ENCODE peak calls at places on chromosomes 4 and X, in ten cellular contexts. One of them, this sample, is unnamed.

GRCh38 chrX:13506574-13506973 is 62.8 kb upstream of the EGFL6 start:
- DNase-seq in kidney tubule cell: peak
- DNase-seq in nucleus accumbens: no peak
- DNase-seq in GM12891: peak
- DNase-seq in cerebellar cortex: peak
- DNase-seq in cardiac muscle cell: peak
- DNase-seq in activated naive CD4-positive, alpha-beta T cell treated with anti-CD3 and anti-CD28 coated beads, Interleukin-2, amount 10 ng/mL, durations not matched to agents 7 days and 5 days: peak
- DNase-seq in iris pigment epithelial cell: peak
- DNase-seq in non-pigmented ciliary epithelial cell: no peak
- DNase-seq in activated T-helper 1 cell treated with anti-CD3 and anti-CD28 coated beads, Interleukin-12 subunit alpha, Interleukin-12 subunit beta, Interleukin-2, Interleukin-4 antibody, amounts not matched to agents 30 ng/mL and 10 ng/mL and 1 ng/mL, durations not matched to agents 14 hours and 24 hours and 36 hours: peak
- DNase-seq in this sample: no peak

GRCh38 chrX:134932528-134933217 is 58.1 kb upstream of the SMIM10 start:
- DNase-seq in kidney tubule cell: peak
- DNase-seq in nucleus accumbens: no peak
- DNase-seq in GM12891: no peak
- DNase-seq in cerebellar cortex: no peak
- DNase-seq in cardiac muscle cell: no peak
- DNase-seq in activated naive CD4-positive, alpha-beta T cell treated with anti-CD3 and anti-CD28 coated beads, Interleukin-2, amount 10 ng/mL, durations not matched to agents 7 days and 5 days: no peak
- DNase-seq in iris pigment epithelial cell: peak
- DNase-seq in non-pigmented ciliary epithelial cell: peak
- DNase-seq in activated T-helper 1 cell treated with anti-CD3 and anti-CD28 coated beads, Interleukin-12 subunit alpha, Interleukin-12 subunit beta, Interleukin-2, Interleukin-4 antibody, amounts not matched to agents 30 ng/mL and 10 ng/mL and 1 ng/mL, durations not matched to agents 14 hours and 24 hours and 36 hours: no peak
- DNase-seq in this sample: no peak

GRCh38 chrX:34655496-34656258 is 1.4 kb downstream of the TMEM47 start:
- DNase-seq in kidney tubule cell: peak
- DNase-seq in nucleus accumbens: no peak
- DNase-seq in GM12891: no peak
- DNase-seq in cerebellar cortex: no peak
- DNase-seq in cardiac muscle cell: peak
- DNase-seq in activated naive CD4-positive, alpha-beta T cell treated with anti-CD3 and anti-CD28 coated beads, Interleukin-2, amount 10 ng/mL, durations not matched to agents 7 days and 5 days: no peak
- DNase-seq in iris pigment epithelial cell: peak
- DNase-seq in non-pigmented ciliary epithelial cell: no peak
- DNase-seq in activated T-helper 1 cell treated with anti-CD3 and anti-CD28 coated beads, Interleukin-12 subunit alpha, Interleukin-12 subunit beta, Interleukin-2, Interleukin-4 antibody, amounts not matched to agents 30 ng/mL and 10 ng/mL and 1 ng/mL, durations not matched to agents 14 hours and 24 hours and 36 hours: no peak
- DNase-seq in this sample: peak

GRCh38 chr4:139279723-139280620 is at the start of gene MGARP:
- DNase-seq in kidney tubule cell: peak
- DNase-seq in nucleus accumbens: no peak
- DNase-seq in GM12891: no peak
- DNase-seq in cerebellar cortex: peak
- DNase-seq in cardiac muscle cell: peak
- DNase-seq in activated naive CD4-positive, alpha-beta T cell treated with anti-CD3 and anti-CD28 coated beads, Interleukin-2, amount 10 ng/mL, durations not matched to agents 7 days and 5 days: peak
- DNase-seq in iris pigment epithelial cell: peak
- DNase-seq in non-pigmented ciliary epithelial cell: no peak
- DNase-seq in activated T-helper 1 cell treated with anti-CD3 and anti-CD28 coated beads, Interleukin-12 subunit alpha, Interleukin-12 subunit beta, Interleukin-2, Interleukin-4 antibody, amounts not matched to agents 30 ng/mL and 10 ng/mL and 1 ng/mL, durations not matched to agents 14 hours and 24 hours and 36 hours: no peak
- DNase-seq in this sample: peak

GRCh38 chrX:10140264-10140663 is 16.5 kb upstream of the CLCN4 start:
- DNase-seq in kidney tubule cell: no peak
- DNase-seq in nucleus accumbens: no peak
- DNase-seq in GM12891: no peak
- DNase-seq in cerebellar cortex: no peak
- DNase-seq in cardiac muscle cell: no peak
- DNase-seq in activated naive CD4-positive, alpha-beta T cell treated with anti-CD3 and anti-CD28 coated beads, Interleukin-2, amount 10 ng/mL, durations not matched to agents 7 days and 5 days: no peak
- DNase-seq in iris pigment epithelial cell: no peak
- DNase-seq in non-pigmented ciliary epithelial cell: no peak
- DNase-seq in activated T-helper 1 cell treated with anti-CD3 and anti-CD28 coated beads, Interleukin-12 subunit alpha, Interleukin-12 subunit beta, Interleukin-2, Interleukin-4 antibody, amounts not matched to agents 30 ng/mL and 10 ng/mL and 1 ng/mL, durations not matched to agents 14 hours and 24 hours and 36 hours: no peak
- DNase-seq in this sample: no peak

GRCh38 chr4:126338572-126338971 is 1023.8 kb downstream of the FAT4 start:
- DNase-seq in kidney tubule cell: no peak
- DNase-seq in nucleus accumbens: no peak
- DNase-seq in GM12891: no peak
- DNase-seq in cerebellar cortex: no peak
- DNase-seq in cardiac muscle cell: no peak
- DNase-seq in activated naive CD4-positive, alpha-beta T cell treated with anti-CD3 and anti-CD28 coated beads, Interleukin-2, amount 10 ng/mL, durations not matched to agents 7 days and 5 days: no peak
- DNase-seq in iris pigment epithelial cell: no peak
- DNase-seq in non-pigmented ciliary epithelial cell: no peak
- DNase-seq in activated T-helper 1 cell treated with anti-CD3 and anti-CD28 coated beads, Interleukin-12 subunit alpha, Interleukin-12 subunit beta, Interleukin-2, Interleukin-4 antibody, amounts not matched to agents 30 ng/mL and 10 ng/mL and 1 ng/mL, durations not matched to agents 14 hours and 24 hours and 36 hours: no peak
- DNase-seq in this sample: no peak

GRCh38 chrX:154761977-154762528 is 611 bp upstream of the DKC1 start:
- DNase-seq in kidney tubule cell: peak
- DNase-seq in nucleus accumbens: no peak
- DNase-seq in GM12891: no peak
- DNase-seq in cerebellar cortex: no peak
- DNase-seq in cardiac muscle cell: no peak
- DNase-seq in activated naive CD4-positive, alpha-beta T cell treated with anti-CD3 and anti-CD28 coated beads, Interleukin-2, amount 10 ng/mL, durations not matched to agents 7 days and 5 days: peak
- DNase-seq in iris pigment epithelial cell: peak
- DNase-seq in non-pigmented ciliary epithelial cell: no peak
- DNase-seq in activated T-helper 1 cell treated with anti-CD3 and anti-CD28 coated beads, Interleukin-12 subunit alpha, Interleukin-12 subunit beta, Interleukin-2, Interleukin-4 antibody, amounts not matched to agents 30 ng/mL and 10 ng/mL and 1 ng/mL, durations not matched to agents 14 hours and 24 hours and 36 hours: no peak
- DNase-seq in this sample: no peak

GRCh38 chr4:1763550-1764080 is 29.5 kb upstream of the FGFR3 start:
- DNase-seq in kidney tubule cell: peak
- DNase-seq in nucleus accumbens: no peak
- DNase-seq in GM12891: peak
- DNase-seq in cerebellar cortex: no peak
- DNase-seq in cardiac muscle cell: no peak
- DNase-seq in activated naive CD4-positive, alpha-beta T cell treated with anti-CD3 and anti-CD28 coated beads, Interleukin-2, amount 10 ng/mL, durations not matched to agents 7 days and 5 days: no peak
- DNase-seq in iris pigment epithelial cell: peak
- DNase-seq in non-pigmented ciliary epithelial cell: no peak
- DNase-seq in activated T-helper 1 cell treated with anti-CD3 and anti-CD28 coated beads, Interleukin-12 subunit alpha, Interleukin-12 subunit beta, Interleukin-2, Interleukin-4 antibody, amounts not matched to agents 30 ng/mL and 10 ng/mL and 1 ng/mL, durations not matched to agents 14 hours and 24 hours and 36 hours: no peak
- DNase-seq in this sample: no peak

GRCh38 chr4:169252339-169253086 is 18.2 kb downstream of the SH3RF1 start:
- DNase-seq in kidney tubule cell: peak
- DNase-seq in nucleus accumbens: no peak
- DNase-seq in GM12891: no peak
- DNase-seq in cerebellar cortex: no peak
- DNase-seq in cardiac muscle cell: no peak
- DNase-seq in activated naive CD4-positive, alpha-beta T cell treated with anti-CD3 and anti-CD28 coated beads, Interleukin-2, amount 10 ng/mL, durations not matched to agents 7 days and 5 days: no peak
- DNase-seq in iris pigment epithelial cell: peak
- DNase-seq in non-pigmented ciliary epithelial cell: no peak
- DNase-seq in activated T-helper 1 cell treated with anti-CD3 and anti-CD28 coated beads, Interleukin-12 subunit alpha, Interleukin-12 subunit beta, Interleukin-2, Interleukin-4 antibody, amounts not matched to agents 30 ng/mL and 10 ng/mL and 1 ng/mL, durations not matched to agents 14 hours and 24 hours and 36 hours: no peak
- DNase-seq in this sample: no peak

GRCh38 chr4:22434895-22435294 is 81.0 kb downstream of the ADGRA3 start:
- DNase-seq in kidney tubule cell: peak
- DNase-seq in nucleus accumbens: no peak
- DNase-seq in GM12891: no peak
- DNase-seq in cerebellar cortex: peak
- DNase-seq in cardiac muscle cell: peak
- DNase-seq in activated naive CD4-positive, alpha-beta T cell treated with anti-CD3 and anti-CD28 coated beads, Interleukin-2, amount 10 ng/mL, durations not matched to agents 7 days and 5 days: peak
- DNase-seq in iris pigment epithelial cell: peak
- DNase-seq in non-pigmented ciliary epithelial cell: peak
- DNase-seq in activated T-helper 1 cell treated with anti-CD3 and anti-CD28 coated beads, Interleukin-12 subunit alpha, Interleukin-12 subunit beta, Interleukin-2, Interleukin-4 antibody, amounts not matched to agents 30 ng/mL and 10 ng/mL and 1 ng/mL, durations not matched to agents 14 hours and 24 hours and 36 hours: no peak
- DNase-seq in this sample: peak

GRCh38 chr4:1041936-1042330 is 30.5 kb downstream of the FGFRL1 start:
- DNase-seq in kidney tubule cell: no peak
- DNase-seq in nucleus accumbens: no peak
- DNase-seq in GM12891: no peak
- DNase-seq in cerebellar cortex: no peak
- DNase-seq in cardiac muscle cell: no peak
- DNase-seq in activated naive CD4-positive, alpha-beta T cell treated with anti-CD3 and anti-CD28 coated beads, Interleukin-2, amount 10 ng/mL, durations not matched to agents 7 days and 5 days: no peak
- DNase-seq in iris pigment epithelial cell: no peak
- DNase-seq in non-pigmented ciliary epithelial cell: no peak
- DNase-seq in activated T-helper 1 cell treated with anti-CD3 and anti-CD28 coated beads, Interleukin-12 subunit alpha, Interleukin-12 subunit beta, Interleukin-2, Interleukin-4 antibody, amounts not matched to agents 30 ng/mL and 10 ng/mL and 1 ng/mL, durations not matched to agents 14 hours and 24 hours and 36 hours: no peak
- DNase-seq in this sample: no peak

GRCh38 chr4:6225469-6225868 is 25.1 kb upstream of the JAKMIP1 start:
- DNase-seq in kidney tubule cell: peak
- DNase-seq in nucleus accumbens: no peak
- DNase-seq in GM12891: no peak
- DNase-seq in cerebellar cortex: no peak
- DNase-seq in cardiac muscle cell: peak
- DNase-seq in activated naive CD4-positive, alpha-beta T cell treated with anti-CD3 and anti-CD28 coated beads, Interleukin-2, amount 10 ng/mL, durations not matched to agents 7 days and 5 days: peak
- DNase-seq in iris pigment epithelial cell: peak
- DNase-seq in non-pigmented ciliary epithelial cell: no peak
- DNase-seq in activated T-helper 1 cell treated with anti-CD3 and anti-CD28 coated beads, Interleukin-12 subunit alpha, Interleukin-12 subunit beta, Interleukin-2, Interleukin-4 antibody, amounts not matched to agents 30 ng/mL and 10 ng/mL and 1 ng/mL, durations not matched to agents 14 hours and 24 hours and 36 hours: no peak
- DNase-seq in this sample: peak

GRCh38 chr4:97866821-97867556 is 276.3 kb downstream of the STPG2 start:
- DNase-seq in kidney tubule cell: peak
- DNase-seq in nucleus accumbens: no peak
- DNase-seq in GM12891: no peak
- DNase-seq in cerebellar cortex: no peak
- DNase-seq in cardiac muscle cell: no peak
- DNase-seq in activated naive CD4-positive, alpha-beta T cell treated with anti-CD3 and anti-CD28 coated beads, Interleukin-2, amount 10 ng/mL, durations not matched to agents 7 days and 5 days: no peak
- DNase-seq in iris pigment epithelial cell: no peak
- DNase-seq in non-pigmented ciliary epithelial cell: no peak
- DNase-seq in activated T-helper 1 cell treated with anti-CD3 and anti-CD28 coated beads, Interleukin-12 subunit alpha, Interleukin-12 subunit beta, Interleukin-2, Interleukin-4 antibody, amounts not matched to agents 30 ng/mL and 10 ng/mL and 1 ng/mL, durations not matched to agents 14 hours and 24 hours and 36 hours: no peak
- DNase-seq in this sample: no peak

This sample was measured in ecto neural progenitor cell.